ENCODE peak calls at places on chromosomes 16 and 17, in seven cellular contexts. P is caudate nucleus; Z is stimulated activated CD8-positive, alpha-beta memory T cell treated with anti-CD3 and anti-CD28 coated beads, Interleukin-2, amount 100 ng/mL, for 48 hours; A is activated T-cell treated with anti-CD3 and anti-CD28 coated beads, Interleukin-2, amount 50 U/mL, for 1 hour; K is colonic mucosa; H is endothelial cell; X is naive thymus-derived CD8-positive, alpha-beta T cell. L is an unnamed sample.

GRCh38 chr17:49952209-49952911 is 16.6 kb upstream of the DLX4 start:
- DNase-seq in P (peak), Z (peak), A (peak), K (peak), H (peak), X (peak), L (peak)

GRCh38 chr16:65618335-65618734 is 496.5 kb upstream of the CDH11 start:
- DNase-seq in P (no peak), Z (no peak), A (no peak), K (no peak), H (no peak), X (no peak), L (no peak)

GRCh38 chr17:59558953-59559352 is 6.5 kb upstream of the DHX40 start:
- DNase-seq in P (no peak), Z (no peak), A (no peak), K (no peak), H (no peak), X (no peak), L (no peak)

GRCh38 chr16:11133344-11133921 is 122.6 kb downstream of the SOCS1 start:
- DNase-seq in P (no peak), Z (no peak), A (no peak), K (peak), H (no peak), X (no peak), L (no peak)

GRCh38 chr17:42428141-42428944 is 5.3 kb upstream of the CAVIN1 start:
- DNase-seq in P (peak), Z (no peak), A (no peak), K (peak), H (peak), X (peak), L (peak)

GRCh38 chr16:46743232-46743719 is 4.9 kb downstream of the MYLK3 start:
- DNase-seq in P (no peak), Z (no peak), A (no peak), K (no peak), H (peak), X (no peak), L (no peak)

GRCh38 chr17:47262586-47262985 is 9.0 kb downstream of the ITGB3 start:
- DNase-seq in P (no peak), Z (no peak), A (no peak), K (no peak), H (no peak), X (no peak), L (no peak)

GRCh38 chr16:56628486-56629035 is 3.0 kb downstream of the MT1E start:
- DNase-seq in P (no peak), Z (no peak), A (no peak), K (no peak), H (no peak), X (no peak), L (no peak)

GRCh38 chr16:90078594-90078895 is 1.4 kb upstream of the PRDM7 start:
- DNase-seq in P (no peak), Z (no peak), A (no peak), K (no peak), H (no peak), X (no peak), L (no peak)

GRCh38 chr16:56558024-56558747 is 6.7 kb upstream of the MT4 start:
- DNase-seq in P (peak), Z (no peak), A (no peak), K (no peak), H (no peak), X (no peak), L (no peak)